ENCODE peak calls at places on chromosomes 2 and 18, in eight cellular contexts. N is right cardiac atrium, M is spleen, D is uterus, G is neuronal stem cell, L is heart left ventricle, K is fibroblast of lung, H is left lung. S is an unnamed sample.
A peak's percentile ranks its signal among the peaks of the same experiment; 100 is the strongest.

GRCh38 chr2:62152000-62152399 is 43.9 kb upstream of the B3GNT2 start:
- DNase-seq in N (no peak), M (no peak), D (no peak), G (no peak), L (no peak), K (no peak), H (no peak), S (no peak)

GRCh38 chr2:128585706-128586105 is 267.0 kb upstream of the HS6ST1 start:
- DNase-seq in N (no peak), M (no peak), D (no peak), G (no peak), L (no peak), K (peak; percentile 87), H (no peak), S (no peak)

GRCh38 chr2:47128705-47129104 is 26.4 kb downstream of the STPG4 start:
- DNase-seq in N (no peak), M (no peak), D (no peak), G (no peak), L (no peak), K (no peak), H (no peak), S (no peak)

GRCh38 chr2:9780368-9781130 is 62.7 kb upstream of the TAF1B start:
- DNase-seq in N (no peak), M (no peak), D (no peak), G (no peak), L (no peak), K (no peak), H (no peak), S (no peak)

GRCh38 chr18:34339155-34339554 is 114.4 kb upstream of the NOL4 start:
- DNase-seq in N (no peak), M (no peak), D (no peak), G (no peak), L (no peak), K (no peak), H (no peak), S (no peak)

GRCh38 chr2:11379558-11379957 is 35.1 kb upstream of the ROCK2 start:
- DNase-seq in N (no peak), M (no peak), D (no peak), G (no peak), L (no peak), K (no peak), H (no peak), S (no peak)

GRCh38 chr2:156147594-156148330 is 184.8 kb downstream of the NR4A2 start:
- DNase-seq in N (peak; percentile 8), M (no peak), D (no peak), G (no peak), L (no peak), K (peak; percentile 2), H (no peak), S (no peak)

GRCh38 chr2:71833855-71834554 is 313.7 kb downstream of the CYP26B1 start:
- DNase-seq in N (peak; percentile 92), M (no peak), D (peak; percentile 33), G (no peak), L (peak; percentile 63), K (peak; percentile 50), H (no peak), S (no peak)

GRCh38 chr18:40355701-40356100 is 1599.3 kb upstream of the PIK3C3 start:
- DNase-seq in N (no peak), M (no peak), D (no peak), G (no peak), L (no peak), K (peak; percentile 50), H (no peak), S (no peak)

GRCh38 chr2:203705184-203705583 is 1.3 kb upstream of the CD28 start:
- DNase-seq in N (no peak), M (no peak), D (no peak), G (no peak), L (no peak), K (no peak), H (no peak), S (no peak)

GRCh38 chr2:237053066-237053465 is 32.6 kb upstream of the COPS8 start:
- DNase-seq in N (no peak), M (no peak), D (no peak), G (no peak), L (no peak), K (no peak), H (no peak), S (no peak)

GRCh38 chr2:194495046-194495445 is 1162.0 kb upstream of the SLC39A10 start:
- DNase-seq in N (no peak), M (no peak), D (no peak), G (no peak), L (no peak), K (no peak), H (no peak), S (no peak)

GRCh38 chr18:9366126-9366714 is 31.6 kb downstream of the TWSG1 start:
- DNase-seq in N (no peak), M (no peak), D (no peak), G (peak; percentile 4), L (peak; percentile 19), K (peak; percentile 44), H (no peak), S (peak; percentile 70)

GRCh38 chr18:56559044-56559443 is 79.3 kb downstream of the TXNL1 start:
- DNase-seq in N (no peak), M (no peak), D (no peak), G (no peak), L (no peak), K (no peak), H (no peak), S (no peak)

GRCh38 chr18:34758378-34758948 is 48.4 kb downstream of the DTNA start:
- DNase-seq in N (no peak), M (no peak), D (no peak), G (no peak), L (no peak), K (no peak), H (no peak), S (no peak)

GRCh38 chr2:39488450-39488849 is 51.4 kb upstream of the MAP4K3 start:
- DNase-seq in N (no peak), M (no peak), D (no peak), G (no peak), L (no peak), K (peak; percentile 96), H (peak; percentile 62), S (no peak)
- H3K27ac ChIP-seq in N (no peak overlapping the region), M (no peak overlapping the region), D (no peak overlapping the region), G (no peak overlapping the region), L (no peak overlapping the region), K (peak overlapping the region; percentile 62), H (peak overlapping the region; percentile 53), S (no peak overlapping the region)

GRCh38 chr18:13485182-13485581 is 241.2 kb downstream of the FAM210A start:
- DNase-seq in N (no peak), M (no peak), D (no peak), G (no peak), L (peak; percentile 15), K (no peak), H (no peak), S (no peak)
- H3K4me1 ChIP-seq in N (no peaks in the 10 kb centered on the region), M (peaks cover 50% of the 10 kb centered on the region), D (no peaks in the 10 kb centered on the region), G (no peaks in the 10 kb centered on the region), L (no peaks in the 10 kb centered on the region), K (no peaks in the 10 kb centered on the region), H (no peaks in the 10 kb centered on the region), S (no peaks in the 10 kb centered on the region)

GRCh38 chr18:6876646-6877045 is 147.1 kb downstream of the ARHGAP28 start:
- DNase-seq in N (no peak), M (no peak), D (no peak), G (no peak), L (no peak), K (peak; percentile 49), H (no peak), S (no peak)

GRCh38 chr18:6881034-6881800 is 151.7 kb downstream of the ARHGAP28 start:
- DNase-seq in N (peak; percentile 47), M (no peak), D (no peak), G (no peak), L (no peak), K (peak; percentile 95), H (no peak), S (no peak)

GRCh38 chr18:6877288-6877687 is 147.8 kb downstream of the ARHGAP28 start:
- DNase-seq in N (no peak), M (no peak), D (no peak), G (no peak), L (no peak), K (no peak), H (no peak), S (no peak)

GRCh38 chr18:6879508-6880195 is 150.1 kb downstream of the ARHGAP28 start:
- DNase-seq in N (peak; percentile 49), M (no peak), D (no peak), G (no peak), L (no peak), K (no peak), H (no peak), S (no peak)

DNA sequence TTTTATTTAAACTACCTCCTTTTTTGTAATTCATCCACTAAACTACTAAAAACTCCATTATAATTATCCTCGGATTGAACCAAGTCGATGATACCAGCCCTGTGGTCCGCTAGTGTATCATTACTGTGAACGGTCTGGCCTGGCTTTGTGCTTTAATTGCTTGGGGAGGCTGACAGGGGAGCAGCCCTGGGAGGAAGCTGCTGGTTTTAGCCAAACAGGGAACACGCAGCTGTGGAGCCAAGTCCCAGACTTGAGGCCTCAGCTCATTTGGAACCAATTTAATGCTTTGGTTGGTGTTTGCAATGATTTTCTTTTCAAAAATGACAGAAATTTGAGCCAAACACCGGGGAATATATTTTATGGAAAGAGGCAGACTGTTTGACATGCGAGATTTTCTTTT is 149.4 kb downstream of the ARHGAP28 start:
- DNase-seq in N (peak; percentile 73), M (no peak), D (no peak), G (no peak), L (no peak), K (peak; percentile 22), H (no peak), S (no peak)
- H3K4me3 ChIP-seq in N (no peak overlapping the region), M (no peak overlapping the region), D (no peak overlapping the region), G (no peak overlapping the region), L (no peak overlapping the region), K (no peak overlapping the region), H (no peak overlapping the region), S (no peak overlapping the region)

GRCh38 chr18:2960983-2961696 is 51.8 kb downstream of the LPIN2 start:
- DNase-seq in N (no peak), M (no peak), D (no peak), G (no peak), L (no peak), K (peak; percentile 36), H (no peak), S (no peak)

GRCh38 chr18:2964349-2965010 is 48.5 kb downstream of the LPIN2 start:
- DNase-seq in N (no peak), M (no peak), D (no peak), G (no peak), L (no peak), K (no peak), H (no peak), S (no peak)

GRCh38 chr18:2963048-2963447 is 49.9 kb downstream of the LPIN2 start:
- DNase-seq in N (no peak), M (no peak), D (no peak), G (no peak), L (no peak), K (no peak), H (no peak), S (no peak)

GRCh38 chr18:2959341-2959740 is 53.6 kb downstream of the LPIN2 start:
- DNase-seq in N (no peak), M (no peak), D (no peak), G (no peak), L (no peak), K (no peak), H (no peak), S (no peak)

DNA sequence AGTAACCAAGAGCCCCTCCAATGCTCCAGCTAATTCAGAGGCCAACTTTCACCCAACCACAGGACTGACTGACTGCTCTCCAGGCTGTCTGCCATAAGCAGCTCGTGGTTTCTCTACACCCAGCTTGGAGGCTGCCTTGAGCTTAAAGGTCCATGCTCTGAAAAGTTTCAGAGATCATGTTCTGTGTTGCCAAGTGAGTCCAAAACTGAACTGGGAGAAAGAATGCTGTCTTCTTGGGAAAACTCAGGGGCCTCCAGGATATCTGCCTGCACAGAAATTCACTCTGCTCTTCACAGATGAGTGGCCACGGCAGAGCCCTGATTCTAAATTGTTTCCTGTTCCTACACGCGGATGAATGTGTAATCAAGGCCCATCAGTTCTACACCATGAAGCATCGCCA is 51.1 kb downstream of the LPIN2 start:
- DNase-seq in N (no peak), M (no peak), D (no peak), G (no peak), L (no peak), K (peak; percentile 61), H (no peak), S (no peak)
- H3K27ac ChIP-seq in N (peak overlapping the region; percentile 79), M (peak overlapping the region; percentile 92), D (peak overlapping the region; percentile 65), G (no peak overlapping the region), L (peak overlapping the region; percentile 10), K (peak overlapping the region; percentile 30), H (peak overlapping the region; percentile 81), S (peak overlapping the region; percentile 74)